ENCODE peak calls at places on chromosomes 1 and 21, in eight cellular contexts. F, T, Z, B, U, D, C and A are unnamed samples.

GRCh38 chr1:231983266-231984193 is 356.9 kb downstream of the DISC1 start:
- DNase-seq in F (no peak), T (no peak), Z (peak; percentile 23), B (no peak), U (peak; percentile 56), D (no peak), C (no peak), A (no peak)

GRCh38 chr1:13517193-13517812 is 3.5 kb upstream of the LRRC38 start:
- DNase-seq in F (no peak), T (no peak), Z (peak; percentile 43), B (peak; percentile 38), U (peak; percentile 90), D (peak; percentile 6), C (no peak), A (no peak)

GRCh38 chr1:58779837-58780585 is 3.8 kb downstream of the JUN start:
- DNase-seq in F (no peak), T (peak; percentile 50), Z (peak; percentile 53), B (no peak), U (peak; percentile 64), D (peak; percentile 76), C (peak; percentile 77), A (peak; percentile 15)

GRCh38 chr1:202158810-202159533 is 1.4 kb downstream of the PTPN7 start:
- DNase-seq in F (peak; percentile 59), T (no peak), Z (no peak), B (peak; percentile 70), U (no peak), D (no peak), C (no peak), A (no peak)

GRCh38 chr21:21163904-21164303 is 165.7 kb downstream of the NCAM2 start:
- DNase-seq in F (no peak), T (no peak), Z (peak; percentile 72), B (peak; percentile 51), U (peak; percentile 69), D (peak; percentile 78), C (peak; percentile 71), A (no peak)

GRCh38 chr1:193070942-193071341 is 11.5 kb downstream of the RO60 start:
- DNase-seq in F (no peak), T (no peak), Z (no peak), B (peak; percentile 15), U (no peak), D (no peak), C (no peak), A (no peak)

GRCh38 chr21:38680401-38680800 is 125.3 kb upstream of the ETS2 start:
- DNase-seq in F (no peak), T (no peak), Z (no peak), B (no peak), U (no peak), D (no peak), C (no peak), A (no peak)

GRCh38 chr21:35198004-35198403 is 148.9 kb upstream of the RUNX1 start:
- DNase-seq in F (no peak), T (no peak), Z (peak; percentile 99), B (no peak), U (no peak), D (no peak), C (peak; percentile 98), A (no peak)

GRCh38 chr1:162349635-162350330 is 26.9 kb downstream of the SPATA46 start:
- DNase-seq in F (no peak), T (no peak), Z (peak; percentile 80), B (no peak), U (no peak), D (peak; percentile 42), C (peak; percentile 94), A (no peak)

GRCh38 chr1:198175418-198176170 is 18.8 kb downstream of the NEK7 start:
- DNase-seq in F (no peak), T (no peak), Z (peak; percentile 19), B (peak; percentile 21), U (no peak), D (no peak), C (peak; percentile 77), A (no peak)
- H3K4me1 ChIP-seq in F (peaks cover 66% of the 10 kb centered on the region), T (peaks cover 43% of the 10 kb centered on the region), Z (peaks cover 16% of the 10 kb centered on the region), B (peaks cover 34% of the 10 kb centered on the region), U (peaks cover 16% of the 10 kb centered on the region), D (peaks cover 13% of the 10 kb centered on the region), C (no peaks in the 10 kb centered on the region), A (peaks cover 100% of the 10 kb centered on the region)

GRCh38 chr1:234683856-234684632 is 74.1 kb upstream of the IRF2BP2 start:
- DNase-seq in F (peak; percentile 74), T (peak; percentile 82), Z (peak; percentile 65), B (no peak), U (peak; percentile 66), D (no peak), C (peak; percentile 65), A (peak; percentile 60)
- TF ChIP-seq CTCF in F (no peak), T (no peak), Z (no peak), B (no peak), U (no peak), D (no peak), C (no peak), A (no peak)

DNA sequence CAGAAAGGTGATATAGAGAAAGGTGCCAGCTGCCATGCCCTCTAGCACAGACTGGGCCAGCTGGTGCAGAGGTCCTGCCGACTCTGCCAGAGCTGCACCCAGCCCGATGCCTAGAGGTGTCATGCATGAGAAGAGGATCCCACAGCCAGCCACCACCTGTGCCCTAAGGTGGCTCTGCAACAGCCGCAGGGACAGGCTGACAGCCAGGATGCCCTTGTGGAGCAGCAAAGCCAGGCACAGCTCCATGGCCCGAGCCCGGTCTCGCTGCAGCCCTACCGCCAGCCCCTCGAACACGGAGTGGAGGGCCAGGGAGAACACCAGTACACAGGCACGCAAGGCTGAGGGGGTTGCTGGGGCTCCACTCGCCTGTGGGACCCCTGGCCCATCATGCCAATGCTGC is 1.8 kb upstream of the CRTC2 start:
- DNase-seq in F (no peak), T (no peak), Z (no peak), B (no peak), U (no peak), D (no peak), C (no peak), A (no peak)
- H3K4me1 ChIP-seq in F (peaks cover 49% of the 10 kb centered on the region), T (peaks cover 15% of the 10 kb centered on the region), Z (peaks cover 41% of the 10 kb centered on the region), B (peaks cover 53% of the 10 kb centered on the region), U (no peaks in the 10 kb centered on the region), D (peaks cover 50% of the 10 kb centered on the region), C (peaks cover 18% of the 10 kb centered on the region), A (peaks cover 91% of the 10 kb centered on the region)

DNA sequence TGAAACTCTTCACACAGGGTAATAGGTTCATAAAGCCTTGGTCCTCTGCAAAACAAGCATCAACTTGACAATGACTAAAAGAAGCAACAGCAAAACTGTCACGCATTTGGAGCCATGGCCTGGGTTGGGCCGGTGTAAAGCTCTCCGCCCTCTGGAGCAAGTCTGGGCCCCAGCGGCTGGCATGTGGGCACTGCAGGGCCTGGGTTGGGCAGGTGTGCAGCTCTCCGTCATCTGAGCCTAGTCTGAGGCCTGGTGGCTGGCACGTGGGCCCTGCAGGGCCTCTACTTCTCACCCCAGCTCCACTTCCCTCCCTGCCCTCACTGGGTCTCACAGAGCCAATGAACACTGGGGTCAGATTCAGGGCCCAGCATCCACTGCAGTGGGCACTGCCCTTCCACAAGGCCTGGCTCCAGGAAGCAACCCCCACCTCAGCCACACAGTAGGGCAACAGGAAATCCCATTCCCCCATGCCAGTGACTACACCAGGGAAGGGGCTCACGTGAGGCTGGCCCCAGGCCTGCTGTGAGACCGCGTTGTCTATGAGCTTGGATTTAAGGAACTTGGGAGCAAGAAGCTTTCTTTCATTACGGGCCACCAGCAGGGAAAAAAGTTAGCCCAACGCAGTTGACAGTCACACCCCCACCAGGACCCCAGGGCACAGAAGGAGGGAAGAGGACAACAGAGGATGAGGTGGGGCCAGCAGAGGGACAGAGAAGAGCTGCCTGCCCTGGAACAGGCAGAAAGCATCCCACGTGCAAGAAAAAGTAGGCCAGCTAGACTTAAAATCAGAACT is 52.8 kb downstream of the NPHP4 start:
- DNase-seq in F (no peak), T (no peak), Z (no peak), B (no peak), U (no peak), D (no peak), C (no peak), A (no peak)
- TF ChIP-seq CTCF in F (no peak), T (no peak), Z (no peak), B (no peak), U (no peak), D (no peak), C (no peak), A (no peak)

GRCh38 chr1:51998701-51999100 is 8.2 kb upstream of the RAB3B start:
- DNase-seq in F (no peak), T (no peak), Z (no peak), B (no peak), U (no peak), D (no peak), C (no peak), A (no peak)

GRCh38 chr1:52008074-52008809 is 17.7 kb upstream of the RAB3B start:
- DNase-seq in F (no peak), T (no peak), Z (no peak), B (no peak), U (no peak), D (no peak), C (no peak), A (no peak)

GRCh38 chr1:52002038-52002917 is 11.8 kb upstream of the RAB3B start:
- DNase-seq in F (no peak), T (peak; percentile 52), Z (peak; percentile 98), B (peak; percentile 86), U (peak; percentile 84), D (peak; percentile 93), C (peak; percentile 85), A (no peak)

GRCh38 chr1:52007228-52008073 is 17.0 kb upstream of the RAB3B start:
- DNase-seq in F (no peak), T (no peak), Z (no peak), B (no peak), U (no peak), D (peak; percentile 25), C (peak; percentile 31), A (no peak)

DNA sequence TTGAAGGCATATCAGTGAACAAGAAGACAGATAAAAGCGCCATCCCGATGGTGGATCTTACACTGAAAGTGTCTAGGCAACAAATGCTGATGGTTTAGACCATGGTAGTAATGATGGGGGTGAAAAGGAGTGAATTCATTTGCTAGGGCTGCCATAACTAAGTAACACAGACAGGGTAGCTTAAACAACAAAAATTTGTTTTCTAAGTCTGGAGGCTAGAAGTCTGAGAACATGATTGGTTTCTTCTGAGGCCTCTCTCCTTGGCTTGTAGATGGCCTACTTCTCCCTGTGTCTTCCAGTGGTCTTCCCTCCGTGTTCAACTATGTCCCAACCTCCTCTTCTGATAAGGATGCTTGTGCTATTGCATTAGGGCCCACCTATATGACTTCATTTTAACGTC is 13.4 kb upstream of the RAB3B start:
- DNase-seq in F (no peak), T (no peak), Z (no peak), B (no peak), U (no peak), D (no peak), C (no peak), A (no peak)
- H3K4me1 ChIP-seq in F (no peaks in the 10 kb centered on the region), T (no peaks in the 10 kb centered on the region), Z (no peaks in the 10 kb centered on the region), B (no peaks in the 10 kb centered on the region), U (peaks cover 11% of the 10 kb centered on the region), D (no peaks in the 10 kb centered on the region), C (peaks cover 5% of the 10 kb centered on the region), A (no peaks in the 10 kb centered on the region)